ENCODE peak calls at places on chromosome 14, in five cellular contexts. T is mesenchymal stem cell, Y is neuronal stem cell, M is H9, Q is H1. E is an unnamed sample.

GRCh38 chr14:33317675-33318074 is 379.0 kb downstream of the NPAS3 start:
- DNase-seq in T (no peak), Y (no peak), M (no peak), Q (no peak), E (no peak)

GRCh38 chr14:101473045-101473729 is 88.1 kb upstream of the DIO3 start:
- DNase-seq in T (no peak), Y (no peak), M (peak; percentile 19), Q (no peak), E (no peak)

GRCh38 chr14:89408907-89409675 is 7.9 kb downstream of the FOXN3 start:
- DNase-seq in T (no peak), Y (no peak), M (no peak), Q (no peak), E (peak; percentile 31)

GRCh38 chr14:99035712-99036593 is 236.0 kb downstream of the BCL11B start:
- DNase-seq in T (peak; percentile 15), Y (peak; percentile 51), M (peak; percentile 84), Q (peak; percentile 47), E (peak; percentile 81)

GRCh38 chr14:55274760-55275159 is 3.5 kb downstream of the FBXO34 start:
- DNase-seq in T (peak; percentile 58), Y (no peak), M (no peak), Q (no peak), E (peak; percentile 24)

GRCh38 chr14:54627718-54628345 is 60.9 kb downstream of the SAMD4A start:
- DNase-seq in T (peak; percentile 95), Y (no peak), M (no peak), Q (no peak), E (no peak)

GRCh38 chr14:101077511-101078074 is 174.1 kb upstream of the RTL1 start:
- DNase-seq in T (peak; percentile 10), Y (peak; percentile 12), M (peak; percentile 88), Q (peak; percentile 23), E (no peak)

GRCh38 chr14:32009221-32009620 is 67.9 kb upstream of the ARHGAP5 start:
- DNase-seq in T (no peak), Y (no peak), M (no peak), Q (no peak), E (peak; percentile 79)

GRCh38 chr14:39431416-39432178 is 636 bp downstream of the FBXO33 start:
- DNase-seq in T (peak; percentile 68), Y (peak; percentile 47), M (peak; percentile 54), Q (no peak), E (peak; percentile 51)

GRCh38 chr14:71693373-71693772 is 238.9 kb upstream of the RGS6 start:
- DNase-seq in T (peak; percentile 76), Y (no peak), M (no peak), Q (no peak), E (no peak)

GRCh38 chr14:59274991-59275391 is 86.5 kb downstream of the DAAM1 start:
- DNase-seq in T (no peak), Y (no peak), M (peak; percentile 28), Q (no peak), E (no peak)

GRCh38 chr14:73663548-73664212 is 18.9 kb downstream of the DNAL1 start:
- DNase-seq in T (no peak), Y (no peak), M (no peak), Q (no peak), E (no peak)

GRCh38 chr14:67820428-67820881 is 876 bp downstream of the RAD51B start:
- DNase-seq in T (peak; percentile 49), Y (no peak), M (peak; percentile 29), Q (no peak), E (peak; percentile 42)

GRCh38 chr14:79861111-79861510 is 350.2 kb downstream of the DIO2 start:
- DNase-seq in T (no peak), Y (no peak), M (peak; percentile 55), Q (no peak), E (no peak)

GRCh38 chr14:96067985-96068930 is 29.1 kb downstream of the C14orf132 start:
- DNase-seq in T (no peak), Y (no peak), M (no peak), Q (no peak), E (no peak)

GRCh38 chr14:71235865-71236264 is 328.6 kb downstream of the PCNX1 start:
- DNase-seq in T (no peak), Y (peak; percentile 44), M (no peak), Q (no peak), E (peak; percentile 5)

GRCh38 chr14:21107360-21107781 is 6.5 kb downstream of the TMEM253 start:
- DNase-seq in T (peak; percentile 54), Y (no peak), M (no peak), Q (no peak), E (no peak)

GRCh38 chr14:74574706-74575105 is 37.3 kb downstream of the LTBP2 start:
- DNase-seq in T (no peak), Y (no peak), M (no peak), Q (no peak), E (no peak)

GRCh38 chr14:88364710-88365413 is 20.6 kb upstream of the SPATA7 start:
- DNase-seq in T (no peak), Y (peak; percentile 58), M (peak; percentile 62), Q (peak; percentile 49), E (peak; percentile 70)

GRCh38 chr14:67738740-67739504 is 37.2 kb downstream of the RDH12 start:
- DNase-seq in T (peak; percentile 91), Y (no peak), M (no peak), Q (no peak), E (peak; percentile 66)

GRCh38 chr14:80325688-80326087 is 114.4 kb upstream of the DIO2 start:
- DNase-seq in T (no peak), Y (no peak), M (no peak), Q (no peak), E (no peak)

GRCh38 chr14:105050551-105050897 is 14.7 kb downstream of the GPR132 start:
- DNase-seq in T (peak; percentile 30), Y (no peak), M (no peak), Q (no peak), E (no peak)

GRCh38 chr14:50875359-50876090 is 3.7 kb downstream of the ABHD12B start:
- DNase-seq in T (no peak), Y (no peak), M (no peak), Q (no peak), E (no peak)

GRCh38 chr14:51442513-51443175 is 202.6 kb downstream of the TMX1 start:
- DNase-seq in T (peak; percentile 96), Y (no peak), M (no peak), Q (no peak), E (peak; percentile 87)

GRCh38 chr14:21714318-21714929 is 40.8 kb upstream of the OR4E1 start:
- DNase-seq in T (no peak), Y (no peak), M (no peak), Q (no peak), E (no peak)

GRCh38 chr14:96039633-96040311 is 610 bp downstream of the C14orf132 start:
- DNase-seq in T (peak; percentile 50), Y (peak; percentile 46), M (peak; percentile 61), Q (no peak), E (no peak)

GRCh38 chr14:51201890-51202289 is 38.2 kb upstream of the TMX1 start:
- DNase-seq in T (no peak), Y (no peak), M (no peak), Q (no peak), E (no peak)

DNA sequence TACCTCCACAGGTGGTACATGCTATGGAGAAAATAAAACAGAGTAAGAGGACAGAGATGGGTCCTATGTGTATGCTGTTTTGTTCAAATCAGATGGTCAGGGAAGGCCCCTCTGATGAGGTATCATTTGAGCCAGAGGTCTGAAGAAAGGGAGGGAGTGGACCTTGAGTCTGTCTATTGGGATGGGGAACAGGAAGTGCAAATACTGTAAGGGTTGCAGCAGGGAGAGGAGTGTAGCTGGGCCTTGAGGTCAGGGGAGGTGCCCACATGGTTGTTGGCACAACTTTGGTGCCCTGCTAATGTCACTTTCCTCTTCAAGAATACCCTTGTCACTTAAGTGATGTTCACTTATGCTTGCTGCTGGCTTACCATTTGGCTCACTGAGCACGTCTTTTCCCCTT is 83.3 kb downstream of the PRKCH start:
- DNase-seq in T (no peak), Y (no peak), M (no peak), Q (no peak), E (no peak)
- H3K9ac ChIP-seq in T (no peak overlapping the region), Y (no peak overlapping the region), M (no peak overlapping the region), Q (no peak overlapping the region), E (no peak overlapping the region)

GRCh38 chr14:90603336-90603735 is 206.5 kb downstream of the CALM1 start:
- DNase-seq in T (no peak), Y (no peak), M (no peak), Q (no peak), E (no peak)

GRCh38 chr14:90604356-90604755 is 207.5 kb downstream of the CALM1 start:
- DNase-seq in T (no peak), Y (no peak), M (no peak), Q (no peak), E (no peak)

GRCh38 chr14:90607141-90607540 is 209.1 kb downstream of the TTC7B start:
- DNase-seq in T (no peak), Y (no peak), M (no peak), Q (no peak), E (no peak)

GRCh38 chr14:90606434-90606833 is 209.6 kb downstream of the CALM1 start:
- DNase-seq in T (no peak), Y (no peak), M (no peak), Q (no peak), E (no peak)

DNA sequence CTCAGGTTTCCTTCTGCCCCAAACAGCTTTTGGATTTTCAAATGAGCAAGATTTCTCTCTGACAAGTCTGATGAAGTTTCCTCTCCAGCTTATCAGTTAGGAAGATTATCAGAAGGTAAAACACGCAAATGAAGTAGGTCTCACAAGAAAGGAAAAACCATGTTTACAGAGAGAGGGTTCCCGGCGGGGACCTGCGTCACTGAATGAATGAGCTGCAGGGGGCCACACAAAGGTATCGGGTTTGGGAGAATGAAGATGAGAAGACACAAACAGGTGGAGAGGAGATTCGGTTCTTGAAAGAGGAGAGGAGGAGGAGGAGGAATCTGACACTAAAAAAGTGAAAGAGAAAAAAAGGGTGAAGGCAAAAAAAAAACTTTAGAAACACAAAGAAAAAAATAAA is 208.6 kb downstream of the CALM1 start:
- DNase-seq in T (no peak), Y (no peak), M (no peak), Q (no peak), E (no peak)
- H2BK12ac ChIP-seq in T (no peak overlapping the region), Y (no peak overlapping the region), M (no peak overlapping the region), Q (no peak overlapping the region), E (no peak overlapping the region)

DNA sequence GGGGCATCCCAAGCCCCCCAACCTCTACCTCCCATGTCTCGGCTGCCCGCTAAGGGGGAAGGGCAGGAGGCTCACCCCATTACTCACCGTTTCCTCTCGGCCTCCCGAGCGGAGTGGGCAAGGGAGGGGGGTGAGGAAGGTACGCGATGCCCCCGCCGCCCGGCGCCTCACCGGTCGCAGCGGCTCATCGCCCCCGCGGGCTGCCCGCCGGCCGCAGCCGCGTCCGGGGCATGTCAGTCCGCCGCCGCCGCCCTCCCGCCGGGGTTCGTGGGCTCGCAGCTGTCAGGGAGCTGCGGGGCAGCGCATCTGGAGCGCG is 501 bp downstream of the SLC8A3 start:
- DNase-seq in T (no peak), Y (no peak), M (no peak), Q (no peak), E (no peak)
- H3K9ac ChIP-seq in T (no peak overlapping the region), Y (peak overlapping the region; percentile 63), M (no peak overlapping the region), Q (no peak overlapping the region), E (no peak overlapping the region)

DNA sequence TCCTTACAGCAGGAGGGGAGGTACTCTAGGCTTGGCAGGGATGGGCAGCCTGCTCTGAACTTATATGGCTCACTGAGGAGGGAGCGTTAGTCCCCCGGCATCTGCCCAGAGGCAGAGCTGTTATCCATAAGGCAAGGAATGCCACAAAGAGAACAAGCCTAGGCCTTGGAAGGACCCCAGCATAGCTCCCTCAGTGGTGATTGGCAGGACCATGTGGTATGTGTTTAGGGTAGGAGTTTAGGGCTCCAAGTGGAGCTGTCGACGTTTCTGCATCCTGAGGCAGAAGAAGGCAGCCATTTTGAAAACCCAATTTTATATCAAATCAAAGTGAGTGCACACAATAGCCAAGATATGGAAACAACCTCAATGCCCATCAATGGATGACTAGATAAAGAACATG is 135.5 kb downstream of the SMOC1 start:
- DNase-seq in T (no peak), Y (no peak), M (no peak), Q (no peak), E (no peak)
- H2BK12ac ChIP-seq in T (no peak overlapping the region), Y (no peak overlapping the region), M (no peak overlapping the region), Q (no peak overlapping the region), E (no peak overlapping the region)